ENCODE peak calls at places on chromosomes 2 and 18, in five cellular contexts. One of them, this sample, is unnamed.

GRCh38 chr2:212173771-212174510 is 364.7 kb downstream of the ERBB4 start:
- DNase-seq in pancreas: no peak
- DNase-seq in Panc1: no peak
- DNase-seq in fibroblast of villous mesenchyme: no peak
- DNase-seq in AG04450: no peak
- DNase-seq in this sample: no peak

GRCh38 chr18:79373736-79374135 is 22.0 kb upstream of the NFATC1 start:
- DNase-seq in fibroblast of villous mesenchyme: no peak
- DNase-seq in pancreas: no peak
- DNase-seq in AG04450: no peak
- DNase-seq in Panc1: no peak
- DNase-seq in this sample: no peak

GRCh38 chr2:159004849-159005248 is 36.4 kb downstream of the TANC1 start:
- DNase-seq in pancreas: no peak
- DNase-seq in Panc1: no peak
- DNase-seq in fibroblast of villous mesenchyme: no peak
- DNase-seq in AG04450: no peak
- DNase-seq in this sample: no peak

GRCh38 chr2:239881561-239882320 is 143.4 kb downstream of the NDUFA10 start:
- DNase-seq in Panc1: no peak
- DNase-seq in fibroblast of villous mesenchyme: peak
- DNase-seq in AG04450: no peak
- DNase-seq in pancreas: no peak
- DNase-seq in this sample: no peak

GRCh38 chr2:198717451-198717850 is 740.3 kb downstream of the SATB2 start:
- DNase-seq in fibroblast of villous mesenchyme: no peak
- DNase-seq in Panc1: no peak
- DNase-seq in pancreas: no peak
- DNase-seq in AG04450: no peak
- DNase-seq in this sample: no peak

GRCh38 chr2:65017335-65017734 is 28.1 kb downstream of the SLC1A4 start:
- DNase-seq in Panc1: no peak
- DNase-seq in pancreas: no peak
- DNase-seq in fibroblast of villous mesenchyme: no peak
- DNase-seq in AG04450: no peak
- DNase-seq in this sample: no peak

GRCh38 chr2:156800065-156800556 is 363.9 kb downstream of the GPD2 start:
- DNase-seq in Panc1: no peak
- DNase-seq in pancreas: no peak
- DNase-seq in fibroblast of villous mesenchyme: no peak
- DNase-seq in AG04450: no peak
- DNase-seq in this sample: no peak

GRCh38 chr2:104406273-104406726 is 447.6 kb upstream of the POU3F3 start:
- DNase-seq in pancreas: no peak
- DNase-seq in AG04450: no peak
- DNase-seq in fibroblast of villous mesenchyme: no peak
- DNase-seq in Panc1: no peak
- DNase-seq in this sample: no peak

GRCh38 chr2:45134726-45135125 is 125.5 kb upstream of the SIX2 start:
- DNase-seq in fibroblast of villous mesenchyme: peak
- DNase-seq in Panc1: no peak
- DNase-seq in AG04450: no peak
- DNase-seq in pancreas: no peak
- DNase-seq in this sample: peak

GRCh38 chr2:215577356-215577755 is 141.5 kb upstream of the FN1 start:
- DNase-seq in AG04450: no peak
- DNase-seq in pancreas: no peak
- DNase-seq in Panc1: no peak
- DNase-seq in fibroblast of villous mesenchyme: no peak
- DNase-seq in this sample: no peak

GRCh38 chr2:221791840-221792239 is 219.7 kb upstream of the EPHA4 start:
- DNase-seq in Panc1: no peak
- DNase-seq in pancreas: no peak
- DNase-seq in AG04450: no peak
- DNase-seq in fibroblast of villous mesenchyme: no peak
- DNase-seq in this sample: no peak

GRCh38 chr2:215360596-215360995 is 48.7 kb downstream of the ATIC start:
- DNase-seq in pancreas: no peak
- DNase-seq in Panc1: no peak
- DNase-seq in fibroblast of villous mesenchyme: no peak
- DNase-seq in AG04450: no peak
- DNase-seq in this sample: no peak

DNA sequence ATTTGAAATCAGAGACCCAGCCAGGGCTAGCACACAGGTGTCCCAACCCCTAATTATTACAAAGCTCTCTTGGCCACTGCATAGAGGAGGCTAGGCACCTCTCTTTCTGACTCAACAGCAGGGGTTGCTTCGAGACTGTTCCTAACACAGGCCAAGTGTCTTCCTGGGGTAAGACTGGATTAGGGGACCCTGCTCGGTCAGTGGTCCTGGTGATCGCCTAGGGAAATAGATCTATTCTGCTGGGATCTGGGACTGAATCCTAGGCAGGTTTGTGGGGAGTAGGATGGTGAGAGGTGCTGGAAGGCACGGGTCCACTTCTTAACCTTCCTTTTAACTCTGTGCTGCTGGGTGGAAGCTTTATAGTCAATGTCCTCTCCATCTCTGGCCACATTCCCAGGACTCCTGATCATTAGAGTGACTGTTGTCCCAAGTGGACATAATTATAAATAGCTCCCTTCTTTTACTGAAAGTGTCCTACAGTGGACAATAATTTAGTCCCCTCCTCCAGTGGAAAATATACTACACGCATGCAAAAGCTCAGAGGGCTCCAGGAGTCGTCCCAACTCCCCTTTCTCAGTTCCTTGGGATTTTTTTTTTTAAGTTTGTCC is 1.4 kb upstream of the TRIB2 start:
- DNase-seq in AG04450: no peak
- DNase-seq in fibroblast of villous mesenchyme: no peak
- DNase-seq in Panc1: no peak
- DNase-seq in pancreas: no peak
- DNase-seq in this sample: no peak
- H3K4me3 ChIP-seq in AG04450: peak
- H3K4me3 ChIP-seq in fibroblast of villous mesenchyme: peak
- H3K4me3 ChIP-seq in Panc1: peak
- H3K4me3 ChIP-seq in pancreas: no peak
- H3K4me3 ChIP-seq in this sample: peak

GRCh38 chr18:50559750-50560680 is at the start of gene MAPK4:
- DNase-seq in Panc1: no peak
- DNase-seq in fibroblast of villous mesenchyme: peak
- DNase-seq in AG04450: no peak
- DNase-seq in pancreas: peak
- DNase-seq in this sample: no peak
- H3K4me3 ChIP-seq in Panc1: peak
- H3K4me3 ChIP-seq in fibroblast of villous mesenchyme: peak
- H3K4me3 ChIP-seq in AG04450: peak
- H3K4me3 ChIP-seq in pancreas: peak
- H3K4me3 ChIP-seq in this sample: peak

DNA sequence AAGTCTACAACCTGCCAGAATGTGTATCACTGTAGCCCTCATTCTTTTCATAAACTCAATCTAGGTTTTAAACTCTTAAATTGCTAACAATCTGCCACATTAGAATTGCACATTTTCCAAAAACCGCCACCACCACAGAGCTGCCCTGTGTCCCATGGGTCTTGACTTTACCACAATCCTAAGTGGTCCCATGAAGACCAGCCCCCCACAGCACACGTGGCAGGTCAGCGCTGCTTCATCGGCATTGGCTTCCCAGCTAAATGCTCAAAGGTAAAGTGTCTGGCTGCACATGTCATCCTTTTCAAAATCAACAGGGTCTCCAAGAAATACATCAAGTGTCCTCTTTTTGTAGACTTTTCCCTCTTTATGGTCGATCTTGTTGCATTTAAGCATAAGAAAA is 2.4 kb downstream of the TBC1D8 start:
- DNase-seq in fibroblast of villous mesenchyme: no peak
- DNase-seq in AG04450: no peak
- DNase-seq in pancreas: no peak
- DNase-seq in Panc1: no peak
- DNase-seq in this sample: no peak
- H3K4me3 ChIP-seq in fibroblast of villous mesenchyme: no peak
- H3K4me3 ChIP-seq in AG04450: no peak
- H3K4me3 ChIP-seq in pancreas: peak
- H3K4me3 ChIP-seq in Panc1: peak
- H3K4me3 ChIP-seq in this sample: no peak

GRCh38 chr2:70888925-70889715 is 46.6 kb upstream of the ATP6V1B1 start:
- DNase-seq in pancreas: peak
- DNase-seq in AG04450: no peak
- DNase-seq in Panc1: no peak
- DNase-seq in fibroblast of villous mesenchyme: no peak
- DNase-seq in this sample: no peak
- H3K4me3 ChIP-seq in pancreas: peak
- H3K4me3 ChIP-seq in AG04450: peak
- H3K4me3 ChIP-seq in Panc1: no peak
- H3K4me3 ChIP-seq in fibroblast of villous mesenchyme: peak
- H3K4me3 ChIP-seq in this sample: no peak

This sample was measured in skeletal muscle cell.